ENCODE peak calls at places on chromosome 22, in five cellular contexts. V is thoracic aorta; M is SJSA1; B is CD4-positive, CD25-positive, alpha-beta regulatory T cell; Z is stomach. X is an unnamed sample.
A peak's percentile ranks its signal among the peaks of the same experiment; 100 is the strongest.

GRCh38 chr22:38874529-38875222 is 2.7 kb upstream of the CBX6 start:
- DNase-seq in V (no peak), M (no peak), B (no peak), Z (peak; percentile 9), X (no peak)

GRCh38 chr22:43396321-43396933 is 15.4 kb upstream of the MPPED1 start:
- DNase-seq in V (no peak), M (no peak), B (no peak), Z (no peak), X (no peak)

GRCh38 chr22:27987557-27987956 is 68.5 kb upstream of the PITPNB start:
- DNase-seq in V (no peak), M (peak; percentile 96), B (no peak), Z (peak; percentile 22), X (no peak)

GRCh38 chr22:27418261-27418660 is 383.3 kb downstream of the MN1 start:
- DNase-seq in V (no peak), M (no peak), B (no peak), Z (no peak), X (no peak)

GRCh38 chr22:48949375-48950149 is 878.1 kb downstream of the BRD1 start:
- DNase-seq in V (no peak), M (peak; percentile 32), B (no peak), Z (peak; percentile 19), X (peak; percentile 25)

GRCh38 chr22:24975813-24976341 is 23.4 kb downstream of the KIAA1671 start:
- DNase-seq in V (no peak), M (no peak), B (no peak), Z (no peak), X (no peak)

GRCh38 chr22:50262973-50263617 is 1.6 kb upstream of the MAPK12 start:
- DNase-seq in V (no peak), M (no peak), B (no peak), Z (no peak), X (no peak)

GRCh38 chr22:37121887-37122591 is 12.5 kb upstream of the TMPRSS6 start:
- DNase-seq in V (no peak), M (peak; percentile 60), B (peak; percentile 88), Z (peak; percentile 32), X (no peak)

GRCh38 chr22:24105661-24106060 is 75.6 kb upstream of the SUSD2 start:
- DNase-seq in V (no peak), M (no peak), B (no peak), Z (no peak), X (no peak)

GRCh38 chr22:41907436-41908401 is 7.2 kb downstream of the SHISA8 start:
- DNase-seq in V (no peak), M (no peak), B (no peak), Z (no peak), X (no peak)

GRCh38 chr22:37328017-37328416 is 45.7 kb downstream of the CYTH4 start:
- DNase-seq in V (no peak), M (peak; percentile 63), B (no peak), Z (no peak), X (no peak)

GRCh38 chr22:46897246-46897623 is 134.8 kb downstream of the TBC1D22A start:
- DNase-seq in V (no peak), M (no peak), B (no peak), Z (peak; percentile 15), X (no peak)

GRCh38 chr22:28112548-28113043 is 193.5 kb upstream of the PITPNB start:
- DNase-seq in V (peak; percentile 9), M (no peak), B (no peak), Z (no peak), X (peak; percentile 34)

GRCh38 chr22:45868586-45869443 is 108.1 kb downstream of the WNT7B start:
- DNase-seq in V (no peak), M (peak; percentile 35), B (no peak), Z (peak; percentile 20), X (no peak)

GRCh38 chr22:41661088-41661487 is 27.6 kb downstream of the SNU13 start:
- DNase-seq in V (no peak), M (no peak), B (no peak), Z (no peak), X (no peak)

GRCh38 chr22:48100685-48101417 is 1338.4 kb downstream of the TBC1D22A start:
- DNase-seq in V (no peak), M (peak; percentile 22), B (no peak), Z (peak; percentile 10), X (no peak)

GRCh38 chr22:50326959-50327710 is at the start of gene DENND6B:
- DNase-seq in V (no peak), M (peak; percentile 77), B (peak; percentile 61), Z (peak; percentile 87), X (peak; percentile 77)

GRCh38 chr22:35894937-35895708 is 133.5 kb downstream of the RBFOX2 start:
- DNase-seq in V (peak; percentile 34), M (no peak), B (no peak), Z (no peak), X (no peak)

GRCh38 chr22:48799227-48799970 is 1028.3 kb downstream of the BRD1 start:
- DNase-seq in V (no peak), M (no peak), B (no peak), Z (no peak), X (no peak)

GRCh38 chr22:49975543-49976389 is 15.2 kb downstream of the PIM3 start:
- DNase-seq in V (peak; percentile 1), M (no peak), B (peak; percentile 22), Z (peak; percentile 23), X (peak; percentile 27)

DNA sequence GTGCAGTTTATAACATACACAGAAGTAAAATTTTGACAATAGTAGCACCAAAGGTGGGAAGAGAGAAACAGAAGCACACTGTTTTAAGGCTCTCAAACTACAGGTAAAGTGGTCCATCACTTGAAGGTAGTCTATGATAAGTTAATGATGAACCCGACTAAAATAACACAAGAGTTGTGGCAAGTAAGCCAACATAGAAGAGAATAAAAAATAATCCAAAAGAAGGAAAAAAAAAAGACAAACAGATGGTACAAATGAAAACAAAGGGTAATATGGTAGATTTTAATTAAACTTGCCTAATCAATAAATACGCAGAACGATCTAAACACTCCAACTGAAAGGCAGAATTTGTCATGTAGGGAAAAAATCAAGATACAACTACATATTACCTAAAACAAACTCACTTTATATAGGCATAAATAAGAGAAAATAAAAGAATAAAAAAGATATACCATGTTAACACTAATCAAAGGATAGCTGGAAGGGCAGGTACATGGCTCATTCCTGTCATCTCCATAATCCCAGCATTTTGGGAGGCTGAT is 31.6 kb downstream of the DGCR2 start:
- DNase-seq in V (no peak), M (no peak), B (no peak), Z (no peak), X (no peak)
- H3K4me1 ChIP-seq in V (peaks cover 8% of the 10 kb centered on the region), M (peaks cover 17% of the 10 kb centered on the region), B (no peaks in the 10 kb centered on the region), Z (peaks cover 2% of the 10 kb centered on the region), X (peaks cover 3% of the 10 kb centered on the region)

GRCh38 chr22:22691055-22691454 is 46.6 kb downstream of the GGTLC2 start:
- DNase-seq in V (no peak), M (no peak), B (no peak), Z (no peak), X (no peak)

GRCh38 chr22:22693531-22693884 is 49.1 kb downstream of the GGTLC2 start:
- DNase-seq in V (no peak), M (no peak), B (no peak), Z (no peak), X (no peak)

GRCh38 chr22:22691716-22692701 is 47.6 kb downstream of the GGTLC2 start:
- DNase-seq in V (no peak), M (no peak), B (no peak), Z (no peak), X (no peak)

GRCh38 chr22:22694106-22694505 is 49.7 kb downstream of the GGTLC2 start:
- DNase-seq in V (no peak), M (no peak), B (no peak), Z (peak; percentile 10), X (no peak)

DNA sequence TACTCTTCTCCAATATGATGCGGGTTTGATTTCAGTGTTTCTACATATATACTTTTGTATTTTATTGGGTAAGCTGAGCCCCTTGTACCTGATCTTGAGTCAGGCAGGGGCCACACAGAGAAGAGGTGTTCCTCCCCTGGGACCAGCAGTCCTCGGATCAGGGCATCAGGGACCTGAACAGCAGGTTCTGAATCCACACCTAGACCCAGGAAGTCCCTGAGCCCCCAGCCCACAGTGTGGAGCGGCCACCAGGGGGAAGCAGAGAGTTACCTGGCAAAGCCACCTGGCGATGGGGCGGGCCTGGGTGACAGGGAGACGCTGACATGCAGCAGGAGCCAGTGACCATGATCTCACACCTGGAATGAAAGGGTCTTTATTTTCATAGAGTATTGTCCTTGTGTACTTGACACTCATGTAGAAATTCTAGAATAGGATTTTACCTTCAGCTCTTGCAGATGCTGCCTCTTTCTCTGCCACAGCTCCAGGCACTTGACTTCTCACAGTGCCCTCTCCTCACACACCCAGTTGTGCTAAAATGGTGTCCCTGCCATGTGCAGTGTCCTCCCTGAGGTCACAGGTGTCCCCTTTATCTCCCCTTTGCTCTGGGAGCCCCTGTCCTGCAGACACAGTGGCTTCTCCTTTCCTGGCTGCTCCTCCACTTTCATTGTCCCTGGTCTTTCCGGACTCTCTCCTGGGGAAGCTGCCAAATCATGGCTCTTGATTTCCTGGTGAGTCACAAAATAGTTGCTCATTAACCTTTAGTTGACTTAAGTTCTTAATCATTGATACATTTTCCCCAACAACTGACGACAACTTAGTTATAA is 48.5 kb downstream of the GGTLC2 start:
- DNase-seq in V (no peak), M (no peak), B (peak; percentile 40), Z (peak; percentile 75), X (peak; percentile 73)
- H3K4me3 ChIP-seq in V (no peak overlapping the region), M (no peak overlapping the region), B (no peak overlapping the region), Z (no peak overlapping the region), X (no peak overlapping the region)

GRCh38 chr22:19085233-19086043 is 36.8 kb downstream of the DGCR2 start:
- DNase-seq in V (no peak), M (no peak), B (no peak), Z (no peak), X (no peak)

GRCh38 chr22:19086944-19087343 is 35.3 kb downstream of the DGCR2 start:
- DNase-seq in V (no peak), M (no peak), B (no peak), Z (no peak), X (no peak)

GRCh38 chr22:19088866-19089595 is 33.2 kb downstream of the DGCR2 start:
- DNase-seq in V (no peak), M (no peak), B (no peak), Z (no peak), X (no peak)

GRCh38 chr22:19082793-19083192 is 39.4 kb downstream of the DGCR2 start:
- DNase-seq in V (no peak), M (no peak), B (no peak), Z (no peak), X (no peak)

DNA sequence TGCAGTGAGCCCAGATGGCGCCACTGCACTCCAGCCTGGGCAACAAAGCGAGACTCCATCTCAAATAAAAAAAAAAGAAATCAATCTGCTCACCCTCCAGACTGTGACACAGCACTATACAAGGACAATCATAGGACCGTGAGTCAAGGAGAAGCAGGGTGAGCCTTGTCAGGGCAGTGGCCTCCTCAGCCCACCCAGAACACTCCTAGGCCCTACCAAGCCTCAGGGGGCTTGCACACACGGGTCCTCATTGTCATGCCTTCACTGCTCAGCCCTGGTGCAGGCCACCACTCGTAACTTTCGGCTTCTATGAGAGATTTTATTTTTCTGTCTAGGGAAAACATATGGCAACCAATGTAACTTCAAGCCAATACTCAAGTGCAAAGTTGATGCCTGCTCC is 35.8 kb downstream of the DGCR2 start:
- DNase-seq in V (no peak), M (no peak), B (no peak), Z (no peak), X (no peak)
- H3K27ac ChIP-seq in V (no peak overlapping the region), M (peak overlapping the region; percentile 59), B (no peak overlapping the region), Z (no peak overlapping the region), X (no peak overlapping the region)

DNA sequence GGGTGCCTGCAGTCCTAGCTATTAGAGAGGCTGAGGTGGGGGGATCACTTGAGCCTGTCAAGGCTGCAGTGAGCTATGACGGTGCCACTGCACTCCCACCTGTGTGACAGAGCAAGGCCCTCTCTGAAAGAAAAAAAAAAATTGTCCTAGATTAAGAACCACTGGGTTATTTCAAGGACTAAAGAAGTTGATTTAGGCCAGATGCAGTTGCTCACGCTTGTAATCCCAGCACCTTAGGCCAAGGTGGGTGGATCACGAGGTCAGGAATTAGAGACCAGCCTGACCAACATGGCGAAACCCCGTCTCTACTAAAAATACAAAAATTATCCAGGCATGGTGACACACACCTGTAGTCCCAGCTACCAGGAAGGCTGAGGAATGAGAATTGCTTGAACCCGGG is 129.0 kb downstream of the MRTFA start:
- DNase-seq in V (no peak), M (no peak), B (no peak), Z (no peak), X (no peak)
- H3K4me1 ChIP-seq in V (peaks cover 57% of the 10 kb centered on the region), M (peaks cover 74% of the 10 kb centered on the region), B (no peaks in the 10 kb centered on the region), Z (peaks cover 81% of the 10 kb centered on the region), X (peaks cover 2% of the 10 kb centered on the region)